ENCODE peak calls at places on chromosomes 4 and X, in six cellular contexts. G, A, Z, K, R and X are unnamed samples.

GRCh38 chrX:123108513-123109427 is 75.3 kb upstream of the GRIA3 start:
- DNase-seq in R (no peak), Z (no peak), G (no peak), A (no peak), K (no peak), X (no peak)

GRCh38 chrX:57929373-57929772 is 19.1 kb upstream of the ZXDA start:
- DNase-seq in R (peak; percentile 2), A (peak; percentile 36), Z (no peak), K (no peak), G (no peak), X (no peak)

GRCh38 chrX:151818828-151819227 is 84.3 kb downstream of the CNGA2 start:
- DNase-seq in G (no peak), K (no peak), A (no peak), R (no peak), Z (no peak), X (no peak)

GRCh38 chrX:119467433-119467832 is 811 bp upstream of the SLC25A5 start:
- DNase-seq in R (no peak), G (no peak), K (no peak), A (no peak), Z (no peak), X (no peak)

GRCh38 chr4:83691998-83692397 is 156.1 kb downstream of the GPAT3 start:
- DNase-seq in Z (no peak), A (no peak), R (no peak), G (no peak), K (no peak), X (no peak)

GRCh38 chr4:16253127-16253960 is 27.1 kb upstream of the TAPT1 start:
- DNase-seq in A (peak; percentile 32), G (no peak), Z (no peak), K (no peak), R (peak; percentile 71), X (no peak)

GRCh38 chrX:114619874-114620273 is 36.0 kb downstream of the HTR2C start:
- DNase-seq in G (peak; percentile 4), Z (no peak), A (no peak), K (no peak), R (no peak), X (no peak)

GRCh38 chrX:150035531-150035930 is 97.2 kb upstream of the EOLA2 start:
- DNase-seq in R (no peak), A (peak; percentile 40), G (no peak), K (no peak), Z (no peak), X (no peak)

GRCh38 chr4:129972257-129972656 is 876.3 kb downstream of the C4orf33 start:
- DNase-seq in R (no peak), Z (no peak), G (no peak), K (no peak), A (no peak), X (no peak)

GRCh38 chr4:154779362-154779947 is 1.6 kb upstream of the RBM46 start:
- DNase-seq in G (no peak), K (no peak), R (peak; percentile 23), A (peak; percentile 42), Z (no peak), X (no peak)

GRCh38 chr4:1604706-1605205 is 79.4 kb downstream of the FAM53A start:
- DNase-seq in Z (no peak), R (no peak), G (no peak), A (no peak), K (peak; percentile 58), X (peak; percentile 54)

GRCh38 chr4:39255266-39255665 is 72.9 kb downstream of the WDR19 start:
- DNase-seq in Z (no peak), K (no peak), G (no peak), A (peak; percentile 16), R (peak; percentile 7), X (no peak)

GRCh38 chr4:94678896-94679295 is 78.9 kb upstream of the BMPR1B start:
- DNase-seq in G (no peak), R (no peak), Z (no peak), A (no peak), K (no peak), X (no peak)

GRCh38 chr4:82710202-82710929 is 88.2 kb downstream of the SCD5 start:
- DNase-seq in A (no peak), Z (no peak), G (no peak), R (peak; percentile 80), K (no peak), X (no peak)

GRCh38 chr4:170026253-170026991 is at the start of gene MFAP3L:
- DNase-seq in A (peak; percentile 80), R (peak; percentile 63), G (peak; percentile 66), Z (peak; percentile 70), K (peak; percentile 92), X (peak; percentile 88)

GRCh38 chr4:156241896-156242295 is 288.2 kb upstream of the CTSO start:
- DNase-seq in Z (no peak), K (no peak), G (no peak), R (no peak), A (no peak), X (no peak)

GRCh38 chr4:156243015-156243414 is 289.3 kb upstream of the CTSO start:
- DNase-seq in G (no peak), K (no peak), Z (no peak), A (no peak), R (no peak), X (no peak)

GRCh38 chr4:156238171-156238570 is 284.5 kb upstream of the CTSO start:
- DNase-seq in A (no peak), Z (no peak), K (no peak), G (no peak), R (no peak), X (no peak)

GRCh38 chr4:156247470-156247869 is 293.8 kb upstream of the CTSO start:
- DNase-seq in K (no peak), R (no peak), Z (no peak), A (no peak), G (no peak), X (no peak)

DNA sequence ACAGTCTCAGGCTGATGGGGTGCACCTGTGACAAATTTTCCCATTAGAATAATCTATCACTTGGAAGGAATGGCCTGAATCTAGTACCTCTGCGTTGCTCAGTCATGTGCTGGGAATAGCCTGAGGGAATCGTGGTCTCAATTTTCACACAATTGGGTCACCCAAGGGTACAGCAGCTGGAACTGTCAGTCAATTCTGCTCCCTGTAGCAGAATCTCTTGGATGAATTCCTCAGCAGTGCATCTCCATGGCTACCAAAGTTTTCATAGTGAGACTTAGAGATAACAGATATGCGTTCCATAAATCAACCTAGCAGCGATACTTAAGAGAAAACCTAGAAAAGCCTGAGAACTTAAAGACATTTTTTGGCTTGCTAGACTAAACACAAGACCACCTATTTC is 288.7 kb upstream of the CTSO start:
- DNase-seq in K (no peak), R (no peak), G (no peak), Z (no peak), A (no peak), X (no peak)
- TF ChIP-seq EP300 in K (no peak), R (no peak), G (no peak), Z (no peak), A (no peak), X (no peak)

GRCh38 chrX:134990475-134991473 is at the start of gene SMIM10:
- DNase-seq in K (peak; percentile 55), Z (no peak), G (peak; percentile 65), R (no peak), A (peak; percentile 5), X (peak; percentile 80)
- TF ChIP-seq EP300 in K (no peak), Z (no peak), G (peak; percentile 28), R (no peak), A (no peak), X (no peak)

DNA sequence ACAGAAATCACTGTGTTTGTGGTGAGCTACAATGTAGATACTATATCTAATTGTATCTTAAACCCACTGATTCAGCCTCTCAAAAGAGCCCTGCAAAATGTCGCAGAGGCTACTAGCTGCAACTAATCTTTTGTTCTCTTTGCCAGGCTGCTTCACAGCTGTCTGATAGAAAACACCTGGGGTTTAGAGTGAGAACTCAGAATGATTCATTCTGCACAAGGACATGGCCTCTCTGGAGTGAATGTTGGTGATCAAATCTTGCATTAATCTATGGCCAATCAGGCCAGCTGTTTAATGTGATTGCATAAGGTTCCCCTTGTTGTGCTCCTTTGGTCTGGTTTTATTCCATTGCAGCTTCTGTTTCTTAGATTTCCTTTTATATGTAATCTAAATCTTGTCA is 100.3 kb downstream of the EMCN start:
- DNase-seq in Z (no peak), G (no peak), K (no peak), R (no peak), A (no peak), X (no peak)
- TF ChIP-seq EP300 in Z (no peak), G (no peak), K (no peak), R (no peak), A (no peak), X (no peak)

GRCh38 chr4:72312032-72312650 is 256.9 kb downstream of the ADAMTS3 start:
- DNase-seq in G (peak; percentile 72), R (peak; percentile 1), K (peak; percentile 29), Z (no peak), A (peak; percentile 40), X (peak; percentile 72)
- TF ChIP-seq EP300 in G (no peak), R (no peak), K (no peak), Z (no peak), A (no peak), X (no peak)